ENCODE peak calls at places on chromosomes 7 and 10, in ten cellular contexts. K, W, R, N, Q, X, Y, B, A and Z are unnamed samples. For H3K9me3, the result is how much of the 10 kb centered on the place peaks cover.

GRCh38 chr10:3635248-3635647 is 149.8 kb downstream of the KLF6 start:
- DNase-seq in K (no peak), W (no peak), R (no peak), N (no peak), Q (no peak), X (no peak), Y (no peak), B (no peak), A (no peak), Z (no peak)

GRCh38 chr7:25886387-25887240 is 265.4 kb upstream of the NFE2L3 start:
- DNase-seq in K (no peak), W (no peak), R (no peak), N (no peak), Q (no peak), X (no peak), Y (no peak), B (no peak), A (no peak), Z (no peak)

GRCh38 chr10:119219747-119220320 is 12.5 kb downstream of the GRK5 start:
- DNase-seq in K (no peak), W (no peak), R (no peak), N (no peak), Q (no peak), X (no peak), Y (no peak), B (no peak), A (no peak), Z (no peak)

GRCh38 chr10:131885391-131886165 is 15.2 kb upstream of the PPP2R2D start:
- DNase-seq in K (peak), W (peak), R (peak), N (peak), Q (peak), X (peak), Y (peak), B (peak), A (peak), Z (peak)

GRCh38 chr10:77371848-77372247 is 265.8 kb downstream of the KCNMA1 start:
- DNase-seq in K (no peak), W (no peak), R (no peak), N (no peak), Q (no peak), X (no peak), Y (no peak), B (no peak), A (no peak), Z (no peak)

GRCh38 chr7:129144095-129144833 is at the start of gene TSPAN33:
- DNase-seq in K (peak), W (peak), R (peak), N (peak), Q (peak), X (peak), Y (peak), B (peak), A (peak), Z (peak)

GRCh38 chr10:132641401-132641800 is 103.8 kb downstream of the INPP5A start:
- DNase-seq in K (no peak), W (no peak), R (no peak), N (no peak), Q (no peak), X (no peak), Y (no peak), B (no peak), A (no peak), Z (no peak)

GRCh38 chr10:118042827-118043242 is 3.9 kb downstream of the RAB11FIP2 start:
- DNase-seq in K (no peak), W (no peak), R (no peak), N (no peak), Q (no peak), X (no peak), Y (no peak), B (no peak), A (no peak), Z (no peak)

GRCh38 chr10:117342638-117343037 is 32.6 kb downstream of the PDZD8 start:
- DNase-seq in K (no peak), W (no peak), R (peak), N (no peak), Q (no peak), X (no peak), Y (no peak), B (peak), A (no peak), Z (no peak)

GRCh38 chr10:68095176-68095575 is 14.1 kb upstream of the MYPN start:
- DNase-seq in K (no peak), W (no peak), R (no peak), N (no peak), Q (no peak), X (no peak), Y (no peak), B (peak), A (no peak), Z (no peak)

GRCh38 chr10:6885284-6885683 is 305.2 kb upstream of the PRKCQ start:
- DNase-seq in K (no peak), W (no peak), R (no peak), N (no peak), Q (no peak), X (no peak), Y (no peak), B (no peak), A (no peak), Z (no peak)

GRCh38 chr7:67343566-67343965 is 346.9 kb downstream of the TYW1 start:
- DNase-seq in K (no peak), W (no peak), R (no peak), N (no peak), Q (no peak), X (no peak), Y (no peak), B (no peak), A (peak), Z (no peak)

GRCh38 chr10:125060851-125061556 is 99.4 kb downstream of the CTBP2 start:
- DNase-seq in K (peak), W (peak), R (peak), N (peak), Q (peak), X (peak), Y (peak), B (peak), A (peak), Z (peak)

GRCh38 chr7:108289852-108290251 is 159.7 kb upstream of the LAMB4 start:
- DNase-seq in K (no peak), W (no peak), R (no peak), N (no peak), Q (no peak), X (no peak), Y (no peak), B (no peak), A (no peak), Z (no peak)

GRCh38 chr7:16402084-16402483 is 19.3 kb downstream of the CRPPA start:
- DNase-seq in K (no peak), W (no peak), R (no peak), N (peak), Q (no peak), X (no peak), Y (no peak), B (no peak), A (no peak), Z (no peak)

GRCh38 chr7:16400896-16401275 is 20.5 kb downstream of the CRPPA start:
- DNase-seq in K (no peak), W (no peak), R (no peak), N (no peak), Q (no peak), X (no peak), Y (no peak), B (no peak), A (no peak), Z (no peak)

GRCh38 chr7:16399265-16399801 is 22.0 kb downstream of the CRPPA start:
- DNase-seq in K (no peak), W (no peak), R (no peak), N (no peak), Q (no peak), X (peak), Y (no peak), B (no peak), A (no peak), Z (peak)

GRCh38 chr7:16398211-16399017 is 22.9 kb downstream of the CRPPA start:
- DNase-seq in K (no peak), W (no peak), R (no peak), N (no peak), Q (no peak), X (peak), Y (no peak), B (no peak), A (no peak), Z (no peak)

DNA sequence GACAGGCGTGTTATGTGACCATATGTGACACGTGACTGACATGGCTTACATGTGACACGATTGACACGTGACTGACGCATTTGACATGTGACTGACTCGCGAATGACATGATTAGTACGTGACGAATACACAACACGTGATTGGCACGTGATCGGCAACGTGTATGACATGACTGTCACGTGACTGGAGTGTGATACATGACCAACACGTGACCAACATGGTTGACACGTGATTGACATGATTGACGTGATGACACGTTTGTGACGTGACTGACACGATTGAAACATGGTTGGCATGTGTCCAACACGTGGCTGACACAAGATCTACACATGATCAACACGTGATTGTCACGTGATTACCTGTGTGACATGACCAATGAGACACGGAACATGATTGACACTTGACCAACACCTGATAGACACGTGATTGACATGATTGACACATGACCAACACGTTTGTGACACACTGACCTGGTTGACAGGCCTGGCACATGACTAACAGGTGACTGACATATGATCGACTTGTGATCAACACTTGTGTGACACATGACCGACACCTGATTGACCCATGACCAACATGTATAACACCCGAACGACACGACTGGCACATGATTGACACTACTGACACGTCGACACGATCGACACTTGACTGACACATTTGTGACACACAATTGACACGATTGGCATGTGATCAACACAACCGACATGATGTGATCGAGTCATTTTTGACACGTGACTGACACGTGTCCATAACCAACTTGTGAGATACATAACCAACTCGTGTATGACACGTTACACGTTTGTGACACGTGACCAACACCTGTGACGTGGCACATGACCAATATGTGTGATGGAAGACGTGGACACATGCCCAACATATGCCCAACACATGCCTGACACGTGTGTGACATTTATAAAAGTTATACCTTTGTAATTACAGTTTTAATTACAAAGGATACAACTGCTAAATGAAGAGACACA is 21.1 kb downstream of the CRPPA start:
- DNase-seq in K (no peak), W (no peak), R (no peak), N (no peak), Q (no peak), X (peak), Y (no peak), B (no peak), A (no peak), Z (peak)
- H3K9me3 ChIP-seq in K (half or more), W (under half), R (under half), N (under half), Q (under half), X (under half), Y (under half), B (under half), A (under half), Z (under half)

GRCh38 chr10:1346201-1346600 is 290.0 kb downstream of the WDR37 start:
- DNase-seq in K (no peak), W (no peak), R (no peak), N (no peak), Q (no peak), X (no peak), Y (no peak), B (no peak), A (no peak), Z (no peak)
- H3K9me3 ChIP-seq in K (under half), W (under half), R (under half), N (under half), Q (under half), X (under half), Y (under half), B (under half), A (under half), Z (under half)

DNA sequence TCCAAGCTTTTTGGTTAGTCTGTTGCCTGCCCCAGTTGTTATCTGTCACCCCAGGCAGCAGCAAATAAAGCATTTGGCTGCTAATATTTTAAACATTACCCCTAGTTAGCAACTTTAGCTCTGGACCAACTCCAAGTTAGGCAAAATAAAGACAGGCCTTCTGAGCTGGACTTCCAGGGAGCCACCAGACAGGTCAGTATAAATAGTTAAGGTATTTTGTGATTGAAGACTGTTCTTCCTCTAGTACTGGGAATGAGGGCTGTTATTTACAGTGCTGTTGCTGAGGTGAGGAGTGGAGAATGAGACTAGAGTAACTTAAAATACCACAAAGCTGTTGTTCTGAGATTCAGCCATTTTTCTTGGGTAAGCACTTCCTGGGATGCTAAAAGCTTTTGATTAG is 40.1 kb downstream of the ZNF518A start:
- DNase-seq in K (no peak), W (no peak), R (no peak), N (no peak), Q (no peak), X (no peak), Y (no peak), B (no peak), A (no peak), Z (no peak)
- H3K9me3 ChIP-seq in K (under half), W (under half), R (under half), N (under half), Q (under half), X (under half), Y (under half), B (under half), A (under half), Z (under half)

GRCh38 chr7:57438244-57438643 is 11.7 kb upstream of the ZNF716 start:
- DNase-seq in K (no peak), W (no peak), R (no peak), N (no peak), Q (no peak), X (no peak), Y (no peak), B (no peak), A (no peak), Z (no peak)

GRCh38 chr7:57437581-57437980 is 12.4 kb upstream of the ZNF716 start:
- DNase-seq in K (no peak), W (no peak), R (no peak), N (no peak), Q (no peak), X (no peak), Y (no peak), B (no peak), A (no peak), Z (no peak)

GRCh38 chr7:57443567-57443966 is 6.4 kb upstream of the ZNF716 start:
- DNase-seq in K (no peak), W (no peak), R (no peak), N (no peak), Q (no peak), X (no peak), Y (no peak), B (no peak), A (no peak), Z (no peak)
- H3K9me3 ChIP-seq in K (under half), W (under half), R (under half), N (under half), Q (under half), X (under half), Y (under half), B (under half), A (under half), Z (under half)

GRCh38 chr7:32089256-32089655 is 19.0 kb upstream of the PDE1C start:
- DNase-seq in K (no peak), W (no peak), R (no peak), N (no peak), Q (no peak), X (no peak), Y (no peak), B (no peak), A (no peak), Z (no peak)
- H3K9me3 ChIP-seq in K (under half), W (under half), R (under half), N (under half), Q (under half), X (under half), Y (under half), B (under half), A (under half), Z (under half)

DNA sequence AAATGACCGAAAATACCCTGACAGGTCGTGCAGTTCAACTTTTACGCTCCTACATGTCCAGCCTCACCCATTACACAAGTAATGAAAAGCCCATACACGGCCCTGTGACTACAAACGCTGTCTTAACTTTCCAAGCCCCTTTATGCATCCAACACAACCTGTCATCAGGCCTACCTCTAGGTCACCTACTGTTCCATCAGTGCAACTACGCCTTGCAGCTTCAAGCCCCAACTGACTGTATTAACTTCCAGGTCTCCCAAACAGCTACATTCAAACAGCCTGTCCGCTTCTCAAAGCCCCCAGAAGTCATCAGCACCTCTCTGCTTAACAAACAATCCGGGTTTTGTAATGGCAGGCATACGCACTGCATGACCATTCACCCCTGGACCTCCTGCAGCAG is 19.2 kb downstream of the ZNF107 start:
- DNase-seq in K (no peak), W (no peak), R (no peak), N (no peak), Q (peak), X (no peak), Y (no peak), B (no peak), A (no peak), Z (no peak)
- H3K9me3 ChIP-seq in K (half or more), W (under half), R (under half), N (under half), Q (under half), X (under half), Y (under half), B (under half), A (under half), Z (under half)

DNA sequence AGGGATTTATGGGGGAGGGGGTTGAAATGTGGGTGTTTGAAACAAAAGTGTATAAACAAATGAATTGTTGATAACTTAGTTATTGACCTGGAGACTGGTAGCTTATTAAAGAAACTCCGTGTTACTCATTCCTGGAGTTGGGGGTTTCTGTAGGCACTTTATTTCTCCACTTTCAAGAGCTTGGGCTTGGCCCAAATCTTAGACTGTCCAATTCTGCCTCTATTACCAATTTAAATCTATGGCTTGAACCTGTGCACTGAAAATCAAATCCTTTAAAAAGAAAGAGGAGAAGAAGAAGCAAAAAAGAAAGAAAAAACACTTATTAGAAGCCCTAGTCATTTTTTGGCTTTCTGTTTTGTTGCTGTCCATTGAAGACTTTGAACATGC is 2.7 kb downstream of the HOXA2 start:
- DNase-seq in K (no peak), W (no peak), R (no peak), N (no peak), Q (no peak), X (no peak), Y (no peak), B (peak), A (no peak), Z (no peak)
- H3K9me3 ChIP-seq in K (under half), W (under half), R (under half), N (under half), Q (under half), X (under half), Y (under half), B (under half), A (under half), Z (under half)

GRCh38 chr7:157764193-157764592 is 427.4 kb downstream of the DNAJB6 start:
- DNase-seq in K (no peak), W (no peak), R (no peak), N (no peak), Q (no peak), X (no peak), Y (peak), B (no peak), A (no peak), Z (no peak)

GRCh38 chr7:157763279-157764000 is 426.6 kb downstream of the DNAJB6 start:
- DNase-seq in K (no peak), W (no peak), R (no peak), N (no peak), Q (no peak), X (no peak), Y (peak), B (no peak), A (no peak), Z (no peak)

GRCh38 chr7:157762824-157763223 is 426.0 kb downstream of the DNAJB6 start:
- DNase-seq in K (no peak), W (no peak), R (no peak), N (no peak), Q (no peak), X (no peak), Y (peak), B (no peak), A (no peak), Z (no peak)

GRCh38 chr7:157766098-157766497 is 429.3 kb downstream of the DNAJB6 start:
- DNase-seq in K (no peak), W (no peak), R (no peak), N (no peak), Q (no peak), X (no peak), Y (no peak), B (no peak), A (no peak), Z (no peak)

DNA sequence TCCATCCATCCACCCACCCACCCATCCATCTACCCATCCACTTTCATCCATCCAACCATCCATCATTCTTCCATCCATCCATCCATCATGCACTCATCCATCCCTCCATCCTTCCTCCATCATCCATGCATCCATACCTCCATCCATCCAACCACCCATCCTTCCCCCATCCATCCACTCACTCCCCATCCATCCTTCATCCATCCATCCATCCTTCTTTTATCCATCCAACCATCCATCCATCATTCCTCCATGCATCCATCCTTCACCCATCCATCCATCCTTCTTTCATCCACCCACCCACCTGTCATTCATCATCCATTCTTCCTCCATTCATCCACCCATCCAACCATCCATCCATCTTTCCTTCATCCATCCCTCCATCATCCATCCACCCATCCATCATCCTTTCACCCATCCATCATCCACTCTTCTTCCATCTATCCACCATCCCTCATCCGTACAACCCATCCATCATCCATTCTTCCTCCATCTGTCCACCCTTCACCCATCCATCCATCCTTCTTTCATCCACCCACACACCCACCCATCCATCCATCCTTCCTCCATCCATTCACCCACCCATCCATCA is 428.2 kb downstream of the DNAJB6 start:
- DNase-seq in K (no peak), W (no peak), R (no peak), N (no peak), Q (no peak), X (no peak), Y (no peak), B (no peak), A (no peak), Z (no peak)
- H3K9me3 ChIP-seq in K (under half), W (under half), R (under half), N (under half), Q (under half), X (under half), Y (under half), B (half or more), A (under half), Z (under half)

GRCh38 chr7:57646901-57647246 is 196.9 kb downstream of the ZNF716 start:
- DNase-seq in K (no peak), W (no peak), R (no peak), N (no peak), Q (no peak), X (peak), Y (no peak), B (no peak), A (no peak), Z (no peak)

GRCh38 chr7:57653262-57653830 is 203.4 kb downstream of the ZNF716 start:
- DNase-seq in K (no peak), W (no peak), R (no peak), N (no peak), Q (no peak), X (no peak), Y (no peak), B (no peak), A (no peak), Z (no peak)

GRCh38 chr7:57646219-57646900 is 196.4 kb downstream of the ZNF716 start:
- DNase-seq in K (no peak), W (no peak), R (no peak), N (no peak), Q (no peak), X (no peak), Y (no peak), B (no peak), A (no peak), Z (no peak)

GRCh38 chr7:57651006-57651405 is 201.0 kb downstream of the ZNF716 start:
- DNase-seq in K (no peak), W (no peak), R (no peak), N (no peak), Q (no peak), X (peak), Y (no peak), B (no peak), A (no peak), Z (no peak)
- H3K9me3 ChIP-seq in K (under half), W (under half), R (under half), N (under half), Q (under half), X (under half), Y (under half), B (half or more), A (under half), Z (under half)